ENCODE peak calls at places on chromosomes 5 and 9, in seven cellular contexts. D is B cell; I is smooth muscle cell of the brain vasculature; K is psoas muscle; V is mesendoderm; A is cardiac fibroblast; Y is activated T-helper 9 cell treated with anti-CD3 and anti-CD28 coated beads, Interleukin-2, amount 50 U/mL, for 16 hours. S is an unnamed sample.

GRCh38 chr5:137248476-137248970 is 250.6 kb downstream of the SPOCK1 start:
- DNase-seq in D (no peak), I (no peak), K (no peak), V (no peak), A (no peak), Y (no peak), S (no peak)

GRCh38 chr5:172943906-172944305 is 15.3 kb upstream of the RPL26L1 start:
- DNase-seq in D (no peak), I (no peak), K (peak; percentile 19), V (peak; percentile 45), A (no peak), Y (no peak), S (no peak)

GRCh38 chr5:171592741-171593140 is 173.3 kb downstream of the FGF18 start:
- DNase-seq in D (no peak), I (no peak), K (no peak), V (no peak), A (no peak), Y (no peak), S (no peak)

GRCh38 chr5:91219803-91220371 is 163.2 kb downstream of the ARRDC3 start:
- DNase-seq in D (no peak), I (no peak), K (no peak), V (peak; percentile 49), A (peak; percentile 74), Y (no peak), S (no peak)

GRCh38 chr5:52743012-52743411 is 44.7 kb upstream of the ITGA1 start:
- DNase-seq in D (no peak), I (no peak), K (no peak), V (peak; percentile 4), A (no peak), Y (no peak), S (no peak)

GRCh38 chr5:98755406-98755805 is 18.1 kb upstream of the RGMB start:
- DNase-seq in D (no peak), I (peak; percentile 61), K (no peak), V (no peak), A (no peak), Y (no peak), S (no peak)

GRCh38 chr9:110186254-110186653 is 21.7 kb downstream of the C9orf152 start:
- DNase-seq in D (no peak), I (no peak), K (no peak), V (no peak), A (no peak), Y (no peak), S (no peak)

GRCh38 chr5:172800088-172800551 is 29.1 kb upstream of the DUSP1 start:
- DNase-seq in D (no peak), I (no peak), K (peak; percentile 81), V (no peak), A (peak; percentile 95), Y (no peak), S (peak; percentile 99)

GRCh38 chr9:98541684-98542230 is 167.0 kb downstream of the GABBR2 start:
- DNase-seq in D (no peak), I (no peak), K (no peak), V (no peak), A (no peak), Y (no peak), S (no peak)

GRCh38 chr9:137161558-137162483 is 8.0 kb downstream of the LRRC26 start:
- DNase-seq in D (no peak), I (no peak), K (no peak), V (peak; percentile 21), A (no peak), Y (no peak), S (no peak)

GRCh38 chr5:38720691-38721361 is 125.0 kb upstream of the OSMR start:
- DNase-seq in D (no peak), I (no peak), K (no peak), V (no peak), A (no peak), Y (no peak), S (no peak)

GRCh38 chr9:123998970-123999621 is 12.5 kb upstream of the LHX2 start:
- DNase-seq in D (peak; percentile 58), I (no peak), K (no peak), V (peak; percentile 41), A (no peak), Y (no peak), S (no peak)

GRCh38 chr9:21995652-21996275 is 1.2 kb downstream of the CDKN2B-AS1 start:
- DNase-seq in D (peak; percentile 36), I (no peak), K (peak; percentile 66), V (peak; percentile 64), A (peak; percentile 71), Y (no peak), S (peak; percentile 78)

GRCh38 chr5:79505138-79505537 is 8.8 kb downstream of the HOMER1 start:
- DNase-seq in D (no peak), I (no peak), K (no peak), V (no peak), A (no peak), Y (no peak), S (no peak)

GRCh38 chr5:178467261-178468195 is 122.7 kb downstream of the COL23A1 start:
- DNase-seq in D (no peak), I (no peak), K (no peak), V (no peak), A (peak; percentile 23), Y (no peak), S (peak; percentile 48)

GRCh38 chr5:103425686-103426454 is 136.7 kb downstream of the NUDT12 start:
- DNase-seq in D (no peak), I (no peak), K (no peak), V (no peak), A (peak; percentile 10), Y (no peak), S (peak; percentile 53)

GRCh38 chr9:117462926-117463325 is 48.1 kb upstream of the ASTN2 start:
- DNase-seq in D (no peak), I (no peak), K (no peak), V (no peak), A (no peak), Y (no peak), S (no peak)

GRCh38 chr5:154058055-154059038 is 19.6 kb downstream of the MFAP3 start:
- DNase-seq in D (no peak), I (no peak), K (no peak), V (peak; percentile 24), A (peak; percentile 49), Y (no peak), S (peak; percentile 16)

GRCh38 chr9:89010056-89010455 is 18.8 kb downstream of the S1PR3 start:
- DNase-seq in D (no peak), I (no peak), K (no peak), V (no peak), A (no peak), Y (no peak), S (no peak)

GRCh38 chr9:78295177-78295575 is 1.7 kb upstream of the PSAT1 start:
- DNase-seq in D (no peak), I (no peak), K (no peak), V (peak; percentile 48), A (no peak), Y (no peak), S (no peak)

GRCh38 chr9:137156567-137157375 is 13.1 kb downstream of the LRRC26 start:
- DNase-seq in D (peak; percentile 80), I (no peak), K (no peak), V (peak; percentile 46), A (peak; percentile 53), Y (peak; percentile 52), S (peak; percentile 59)

GRCh38 chr9:119941081-119941480 is 571.8 kb upstream of the BRINP1 start:
- DNase-seq in D (no peak), I (no peak), K (no peak), V (no peak), A (no peak), Y (no peak), S (no peak)

GRCh38 chr5:138305797-138306196 is 25.8 kb downstream of the CDC25C start:
- DNase-seq in D (no peak), I (no peak), K (peak; percentile 91), V (no peak), A (no peak), Y (no peak), S (no peak)

GRCh38 chr9:81855538-81855937 is 72.7 kb upstream of the SPATA31D4 start:
- DNase-seq in D (no peak), I (no peak), K (no peak), V (no peak), A (no peak), Y (no peak), S (peak; percentile 30)

GRCh38 chr5:18882162-18882561 is 1105.8 kb downstream of the CDH18 start:
- DNase-seq in D (no peak), I (no peak), K (no peak), V (no peak), A (no peak), Y (no peak), S (no peak)

GRCh38 chr5:79236970-79237734 is 1.2 kb downstream of the JMY start:
- DNase-seq in D (peak; percentile 51), I (no peak), K (peak; percentile 76), V (peak; percentile 79), A (peak; percentile 44), Y (peak; percentile 16), S (peak; percentile 43)

GRCh38 chr5:133398646-133399081 is 213.7 kb downstream of the FSTL4 start:
- DNase-seq in D (no peak), I (no peak), K (no peak), V (no peak), A (no peak), Y (no peak), S (no peak)

GRCh38 chr5:73172893-73173292 is at the start of gene TMEM174:
- DNase-seq in D (no peak), I (no peak), K (no peak), V (no peak), A (no peak), Y (no peak), S (no peak)

GRCh38 chr5:9057406-9058000 is 488.4 kb downstream of the SEMA5A start:
- DNase-seq in D (no peak), I (no peak), K (no peak), V (no peak), A (no peak), Y (no peak), S (no peak)